ENCODE peak calls at places on chromosomes 11 and 22, in seven cellular contexts. X is GM12878; F is SJSA1; R is PC-9; V is CD4-positive, alpha-beta T cell; N is stomach; G is H9. W is an unnamed sample.

GRCh38 chr11:83671295-83671694 is 385.1 kb upstream of the CCDC90B start:
- DNase-seq in X (no peak), F (no peak), R (no peak), V (no peak), N (no peak), G (no peak), W (no peak)

GRCh38 chr11:96393753-96394348 is 4.0 kb downstream of the JRKL start:
- DNase-seq in X (peak; percentile 27), F (no peak), R (no peak), V (no peak), N (no peak), G (no peak), W (no peak)

GRCh38 chr11:34606326-34607120 is 14.4 kb upstream of the EHF start:
- DNase-seq in X (no peak), F (no peak), R (no peak), V (no peak), N (no peak), G (no peak), W (no peak)

GRCh38 chr11:118007040-118007439 is 20.8 kb downstream of the IL10RA start:
- DNase-seq in X (no peak), F (no peak), R (no peak), V (no peak), N (no peak), G (no peak), W (no peak)

GRCh38 chr22:24433001-24433867 is 5.8 kb downstream of the ADORA2A start:
- DNase-seq in X (no peak), F (no peak), R (no peak), V (no peak), N (no peak), G (no peak), W (no peak)

GRCh38 chr11:107011977-107012376 is 6.3 kb downstream of the GUCY1A2 start:
- DNase-seq in X (no peak), F (peak; percentile 4), R (no peak), V (no peak), N (no peak), G (no peak), W (no peak)

GRCh38 chr11:95241673-95242072 is 10.7 kb upstream of the SESN3 start:
- DNase-seq in X (no peak), F (no peak), R (no peak), V (no peak), N (no peak), G (no peak), W (no peak)

GRCh38 chr11:15969281-15969680 is 387.1 kb downstream of the SOX6 start:
- DNase-seq in X (peak; percentile 32), F (peak; percentile 87), R (peak; percentile 35), V (no peak), N (peak; percentile 61), G (no peak), W (peak; percentile 71)

GRCh38 chr11:47257518-47258316 is at the start of gene NR1H3:
- DNase-seq in X (no peak), F (no peak), R (peak; percentile 88), V (no peak), N (peak; percentile 79), G (peak; percentile 92), W (peak; percentile 90)

GRCh38 chr22:19448739-19449421 is 1.4 kb upstream of the C22orf39 start:
- DNase-seq in X (no peak), F (no peak), R (no peak), V (no peak), N (no peak), G (no peak), W (no peak)

GRCh38 chr11:86922225-86922624 is 33.0 kb downstream of the FZD4 start:
- DNase-seq in X (no peak), F (no peak), R (no peak), V (no peak), N (no peak), G (no peak), W (no peak)

GRCh38 chr22:31490496-31490925 is 869 bp upstream of the EIF4ENIF1 start:
- DNase-seq in X (peak; percentile 97), F (peak; percentile 64), R (peak; percentile 34), V (peak; percentile 26), N (peak; percentile 53), G (peak; percentile 39), W (peak; percentile 72)

GRCh38 chr11:124879229-124879998 is 14.2 kb downstream of the ROBO3 start:
- DNase-seq in X (no peak), F (no peak), R (no peak), V (no peak), N (no peak), G (peak; percentile 9), W (no peak)

GRCh38 chr11:44351898-44352498 is 42.1 kb upstream of the ALX4 start:
- DNase-seq in X (no peak), F (no peak), R (no peak), V (no peak), N (no peak), G (no peak), W (no peak)

GRCh38 chr11:87892291-87892690 is 283.0 kb downstream of the RAB38 start:
- DNase-seq in X (no peak), F (no peak), R (no peak), V (no peak), N (no peak), G (no peak), W (no peak)

GRCh38 chr22:27477171-27477570 is 324.4 kb downstream of the MN1 start:
- DNase-seq in X (no peak), F (no peak), R (no peak), V (no peak), N (no peak), G (no peak), W (no peak)

GRCh38 chr22:42347281-42347824 is 76.9 kb upstream of the TCF20 start:
- DNase-seq in X (no peak), F (no peak), R (no peak), V (no peak), N (no peak), G (no peak), W (no peak)

GRCh38 chr11:35470616-35471015 is 51.3 kb upstream of the SLC1A2 start:
- DNase-seq in X (no peak), F (no peak), R (no peak), V (no peak), N (no peak), G (no peak), W (no peak)

GRCh38 chr22:36194971-36195370 is 6.6 kb downstream of the APOL4 start:
- DNase-seq in X (no peak), F (peak; percentile 61), R (peak; percentile 47), V (peak; percentile 23), N (peak; percentile 57), G (peak; percentile 86), W (peak; percentile 68)

GRCh38 chr22:44975444-44976262 is 34.2 kb downstream of the PHF21B start:
- DNase-seq in X (no peak), F (peak; percentile 75), R (peak; percentile 87), V (peak; percentile 18), N (peak; percentile 76), G (peak; percentile 92), W (peak; percentile 92)

GRCh38 chr11:133825666-133826065 is 19.6 kb downstream of the SPATA19 start:
- DNase-seq in X (no peak), F (no peak), R (no peak), V (no peak), N (no peak), G (no peak), W (no peak)
- H3K9me3 ChIP-seq in X (no peaks in the 10 kb centered on the region), F (no peaks in the 10 kb centered on the region), R (no peaks in the 10 kb centered on the region), V (no peaks in the 10 kb centered on the region), N (no peaks in the 10 kb centered on the region), G (no peaks in the 10 kb centered on the region), W (no peaks in the 10 kb centered on the region)

DNA sequence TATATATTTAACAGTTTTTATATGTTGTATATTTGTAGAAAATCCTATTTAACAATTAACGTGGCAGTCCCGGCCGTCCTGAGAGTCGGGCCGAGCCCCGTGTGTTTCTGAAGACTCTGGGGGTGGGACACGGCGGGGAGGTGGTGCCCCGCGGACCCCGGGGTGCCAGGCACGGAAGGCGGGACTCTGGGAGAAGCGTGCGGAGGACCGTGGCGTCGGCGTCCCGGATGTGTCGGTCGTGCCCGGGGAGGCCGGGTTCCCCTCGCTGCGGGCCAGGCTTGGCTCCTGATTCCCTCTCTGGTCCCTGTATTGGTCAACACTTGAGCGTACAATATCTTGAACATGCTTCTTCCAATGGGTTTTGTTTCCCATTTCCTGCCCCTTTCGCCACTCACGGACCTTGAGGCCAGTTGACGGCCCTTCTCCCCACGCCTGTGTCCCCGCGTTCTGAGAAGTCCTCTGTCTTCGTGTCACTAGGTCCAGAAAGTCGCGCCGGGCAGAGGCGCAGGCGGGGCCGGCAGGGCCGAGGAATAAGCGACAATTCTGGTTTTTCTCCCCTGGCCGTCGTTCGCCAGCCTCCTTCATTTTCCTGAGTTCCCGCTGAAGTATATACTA is 1076.7 kb downstream of the BRD1 start:
- DNase-seq in X (no peak), F (no peak), R (no peak), V (no peak), N (peak; percentile 24), G (no peak), W (no peak)
- H3K9me3 ChIP-seq in X (no peaks in the 10 kb centered on the region), F (peaks cover 3% of the 10 kb centered on the region), R (no peaks in the 10 kb centered on the region), V (no peaks in the 10 kb centered on the region), N (no peaks in the 10 kb centered on the region), G (no peaks in the 10 kb centered on the region), W (no peaks in the 10 kb centered on the region)

GRCh38 chr11:67464411-67465189 is 4.5 kb downstream of the TMEM134 start:
- DNase-seq in X (peak; percentile 65), F (no peak), R (peak; percentile 95), V (peak; percentile 93), N (peak; percentile 94), G (peak; percentile 95), W (peak; percentile 94)

GRCh38 chr11:67466367-67466766 is 2.7 kb downstream of the TMEM134 start:
- DNase-seq in X (no peak), F (no peak), R (no peak), V (no peak), N (no peak), G (no peak), W (peak; percentile 70)

GRCh38 chr11:67463680-67464410 is 5.2 kb downstream of the TMEM134 start:
- DNase-seq in X (no peak), F (peak; percentile 73), R (peak; percentile 91), V (no peak), N (peak; percentile 54), G (peak; percentile 63), W (peak; percentile 97)

GRCh38 chr11:67463186-67463585 is 5.9 kb downstream of the TMEM134 start:
- DNase-seq in X (no peak), F (no peak), R (no peak), V (no peak), N (no peak), G (no peak), W (no peak)

GRCh38 chr11:67465190-67465522 is 3.9 kb downstream of the TMEM134 start:
- DNase-seq in X (no peak), F (no peak), R (peak; percentile 22), V (no peak), N (peak; percentile 55), G (no peak), W (no peak)
- H3K9me3 ChIP-seq in X (no peaks in the 10 kb centered on the region), F (peaks cover 2% of the 10 kb centered on the region), R (no peaks in the 10 kb centered on the region), V (no peaks in the 10 kb centered on the region), N (no peaks in the 10 kb centered on the region), G (no peaks in the 10 kb centered on the region), W (no peaks in the 10 kb centered on the region)

GRCh38 chr11:2647167-2647566 is 52.6 kb downstream of the KCNQ1OT1 start:
- DNase-seq in X (no peak), F (no peak), R (no peak), V (no peak), N (no peak), G (no peak), W (no peak)

GRCh38 chr11:2649400-2649799 is 50.4 kb downstream of the KCNQ1OT1 start:
- DNase-seq in X (no peak), F (no peak), R (no peak), V (no peak), N (no peak), G (no peak), W (no peak)

GRCh38 chr11:2649848-2650247 is 49.9 kb downstream of the KCNQ1OT1 start:
- DNase-seq in X (no peak), F (no peak), R (no peak), V (no peak), N (no peak), G (no peak), W (no peak)

GRCh38 chr11:2645779-2646118 is 54.0 kb downstream of the KCNQ1OT1 start:
- DNase-seq in X (no peak), F (no peak), R (no peak), V (no peak), N (no peak), G (no peak), W (no peak)

GRCh38 chr11:2647953-2648352 is 51.8 kb downstream of the KCNQ1OT1 start:
- DNase-seq in X (no peak), F (no peak), R (no peak), V (no peak), N (no peak), G (no peak), W (no peak)
- H3K9me3 ChIP-seq in X (peaks cover 7% of the 10 kb centered on the region), F (peaks cover 76% of the 10 kb centered on the region), R (peaks cover 63% of the 10 kb centered on the region), V (peaks cover 68% of the 10 kb centered on the region), N (peaks cover 100% of the 10 kb centered on the region), G (peaks cover 55% of the 10 kb centered on the region), W (peaks cover 8% of the 10 kb centered on the region)